ENCODE peak calls at places on chromosomes 12 and 14, in four cellular contexts. One of them, this sample, is unnamed.

GRCh38 chr12:57149309-57149900 is 2.0 kb upstream of the LRP1-AS start:
- DNase-seq in heart right ventricle: peak; percentile 77
- DNase-seq in HCT116: no peak
- DNase-seq in endodermal cell: no peak
- DNase-seq in this sample: peak; percentile 56

GRCh38 chr14:65336191-65336591 is 76.3 kb upstream of the FUT8 start:
- DNase-seq in heart right ventricle: no peak
- DNase-seq in endodermal cell: no peak
- DNase-seq in HCT116: no peak
- DNase-seq in this sample: no peak

GRCh38 chr14:74846968-74847549 is 28.9 kb downstream of the PROX2 start:
- DNase-seq in HCT116: no peak
- DNase-seq in heart right ventricle: no peak
- DNase-seq in endodermal cell: no peak
- DNase-seq in this sample: no peak

GRCh38 chr12:8860165-8860961 is 37.9 kb downstream of the A2ML1 start:
- DNase-seq in HCT116: peak; percentile 27
- DNase-seq in heart right ventricle: peak; percentile 32
- DNase-seq in endodermal cell: peak; percentile 90
- DNase-seq in this sample: no peak

GRCh38 chr12:20629414-20630156 is 65.5 kb upstream of the SLCO1C1 start:
- DNase-seq in endodermal cell: no peak
- DNase-seq in HCT116: no peak
- DNase-seq in heart right ventricle: peak; percentile 35
- DNase-seq in this sample: no peak

GRCh38 chr12:48917857-48918537 is 7.3 kb downstream of the FKBP11 start:
- DNase-seq in HCT116: no peak
- DNase-seq in heart right ventricle: no peak
- DNase-seq in endodermal cell: no peak
- DNase-seq in this sample: no peak

GRCh38 chr12:110590806-110591326 is 7.7 kb upstream of the PPTC7 start:
- DNase-seq in heart right ventricle: no peak
- DNase-seq in HCT116: no peak
- DNase-seq in endodermal cell: peak; percentile 37
- DNase-seq in this sample: no peak

GRCh38 chr12:101857043-101857558 is 20.3 kb upstream of the DRAM1 start:
- DNase-seq in endodermal cell: no peak
- DNase-seq in HCT116: no peak
- DNase-seq in heart right ventricle: no peak
- DNase-seq in this sample: no peak

GRCh38 chr14:56170028-56170427 is 51.8 kb downstream of the PELI2 start:
- DNase-seq in heart right ventricle: no peak
- DNase-seq in endodermal cell: no peak
- DNase-seq in HCT116: no peak
- DNase-seq in this sample: no peak

GRCh38 chr12:65565601-65566560 is 258.4 kb upstream of the HMGA2 start:
- DNase-seq in heart right ventricle: no peak
- DNase-seq in endodermal cell: peak; percentile 78
- DNase-seq in HCT116: no peak
- DNase-seq in this sample: no peak

GRCh38 chr12:72974954-72975555 is 702.9 kb downstream of the TRHDE start:
- DNase-seq in HCT116: no peak
- DNase-seq in endodermal cell: no peak
- DNase-seq in heart right ventricle: no peak
- DNase-seq in this sample: no peak

GRCh38 chr12:14272954-14273910 is 92.2 kb upstream of the ATF7IP start:
- DNase-seq in endodermal cell: no peak
- DNase-seq in heart right ventricle: no peak
- DNase-seq in HCT116: no peak
- DNase-seq in this sample: no peak

GRCh38 chr12:752673-753400 is 458 bp downstream of the WNK1 start:
- DNase-seq in endodermal cell: peak; percentile 87
- DNase-seq in HCT116: no peak
- DNase-seq in heart right ventricle: peak; percentile 45
- DNase-seq in this sample: peak; percentile 42

GRCh38 chr14:86799244-86799647 is 1193.7 kb downstream of the GALC start:
- DNase-seq in endodermal cell: no peak
- DNase-seq in heart right ventricle: no peak
- DNase-seq in HCT116: no peak
- DNase-seq in this sample: no peak

GRCh38 chr14:91985008-91985407 is 37.5 kb upstream of the FBLN5 start:
- DNase-seq in HCT116: no peak
- DNase-seq in endodermal cell: no peak
- DNase-seq in heart right ventricle: no peak
- DNase-seq in this sample: no peak

GRCh38 chr12:79983492-79983891 is 48.6 kb upstream of the PPP1R12A start:
- DNase-seq in endodermal cell: no peak
- DNase-seq in HCT116: no peak
- DNase-seq in heart right ventricle: no peak
- DNase-seq in this sample: no peak

GRCh38 chr14:104239866-104240301 is 101.5 kb downstream of the KIF26A start:
- DNase-seq in endodermal cell: peak; percentile 26
- DNase-seq in HCT116: no peak
- DNase-seq in heart right ventricle: no peak
- DNase-seq in this sample: no peak

GRCh38 chr12:76714861-76715260 is 49.1 kb upstream of the ZDHHC17 start:
- DNase-seq in heart right ventricle: no peak
- DNase-seq in HCT116: no peak
- DNase-seq in endodermal cell: no peak
- DNase-seq in this sample: no peak

GRCh38 chr14:56216631-56217379 is 98.6 kb downstream of the PELI2 start:
- DNase-seq in heart right ventricle: peak; percentile 62
- DNase-seq in endodermal cell: no peak
- DNase-seq in HCT116: no peak
- DNase-seq in this sample: peak; percentile 21

GRCh38 chr12:64127811-64128210 is 94.3 kb downstream of the KICS2 start:
- DNase-seq in endodermal cell: no peak
- DNase-seq in heart right ventricle: no peak
- DNase-seq in HCT116: no peak
- DNase-seq in this sample: no peak

GRCh38 chr14:73786942-73787759 is 64.5 kb upstream of the PTGR2 start:
- DNase-seq in endodermal cell: peak; percentile 86
- DNase-seq in heart right ventricle: peak; percentile 71
- DNase-seq in HCT116: no peak
- DNase-seq in this sample: peak; percentile 57

GRCh38 chr14:58414845-58415244 is 12.5 kb downstream of the TIMM9 start:
- DNase-seq in HCT116: no peak
- DNase-seq in endodermal cell: peak; percentile 71
- DNase-seq in heart right ventricle: peak; percentile 21
- DNase-seq in this sample: no peak

GRCh38 chr14:101992708-101993107 is 28.3 kb downstream of the DYNC1H1 start:
- DNase-seq in heart right ventricle: no peak
- DNase-seq in endodermal cell: no peak
- DNase-seq in HCT116: no peak
- DNase-seq in this sample: no peak

GRCh38 chr12:70468741-70469140 is 102.7 kb downstream of the KCNMB4 start:
- DNase-seq in endodermal cell: no peak
- DNase-seq in heart right ventricle: no peak
- DNase-seq in HCT116: no peak
- DNase-seq in this sample: no peak

GRCh38 chr12:10211101-10211974 is 1.3 kb upstream of the GABARAPL1 start:
- DNase-seq in endodermal cell: no peak
- DNase-seq in HCT116: no peak
- DNase-seq in heart right ventricle: no peak
- DNase-seq in this sample: peak; percentile 30

DNA sequence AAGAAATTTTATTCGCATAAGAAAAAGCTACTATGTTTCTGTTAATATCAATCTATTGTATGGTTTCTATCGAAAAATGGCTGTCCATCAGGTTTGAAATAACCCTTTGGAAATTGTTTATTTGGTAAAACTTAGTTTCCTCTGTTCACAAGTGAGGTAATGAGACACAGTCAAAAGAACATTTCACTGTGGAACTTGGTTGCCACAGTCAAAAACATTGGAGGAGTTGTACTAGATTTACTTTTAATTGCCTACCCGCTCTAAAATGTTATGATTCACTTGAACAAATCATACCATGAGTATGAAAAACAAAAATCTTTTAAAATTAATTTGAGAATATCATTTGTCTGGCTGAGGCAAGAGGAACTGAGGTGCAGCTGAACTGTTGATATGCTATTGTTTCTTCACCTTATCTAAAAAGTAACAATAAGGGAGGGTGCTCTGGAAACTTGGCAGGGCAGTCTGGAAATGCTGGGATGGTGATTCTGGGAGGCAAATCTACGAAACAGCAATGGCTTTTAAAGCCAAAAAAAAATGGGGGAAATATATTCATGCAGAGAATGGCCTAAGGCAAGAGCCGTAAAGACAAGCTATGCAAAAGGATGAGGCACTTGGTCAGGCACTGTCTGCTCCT is 46.4 kb downstream of the ITPR2 start:
- DNase-seq in endodermal cell: no peak
- DNase-seq in heart right ventricle: peak; percentile 63
- DNase-seq in HCT116: no peak
- DNase-seq in this sample: no peak
- H3K4me3 ChIP-seq in endodermal cell: no peak overlapping the region
- H3K4me3 ChIP-seq in heart right ventricle: no peak overlapping the region
- H3K4me3 ChIP-seq in HCT116: no peak overlapping the region
- H3K4me3 ChIP-seq in this sample: no peak overlapping the region

GRCh38 chr12:124771462-124772361 is 92.0 kb downstream of the SCARB1 start:
- DNase-seq in endodermal cell: peak; percentile 98
- DNase-seq in heart right ventricle: peak; percentile 83
- DNase-seq in HCT116: peak; percentile 39
- DNase-seq in this sample: peak; percentile 69

GRCh38 chr12:124774462-124775167 is 89.0 kb downstream of the SCARB1 start:
- DNase-seq in heart right ventricle: no peak
- DNase-seq in endodermal cell: no peak
- DNase-seq in HCT116: no peak
- DNase-seq in this sample: peak; percentile 35

GRCh38 chr12:124770725-124771124 is 92.9 kb downstream of the SCARB1 start:
- DNase-seq in heart right ventricle: no peak
- DNase-seq in endodermal cell: no peak
- DNase-seq in HCT116: no peak
- DNase-seq in this sample: no peak

GRCh38 chr12:124774054-124774461 is 89.6 kb downstream of the SCARB1 start:
- DNase-seq in heart right ventricle: no peak
- DNase-seq in endodermal cell: no peak
- DNase-seq in HCT116: no peak
- DNase-seq in this sample: no peak

GRCh38 chr12:124772467-124773170 is 91.0 kb downstream of the SCARB1 start:
- DNase-seq in endodermal cell: no peak
- DNase-seq in heart right ventricle: no peak
- DNase-seq in HCT116: no peak
- DNase-seq in this sample: no peak
- H3K4me1 ChIP-seq in endodermal cell: peaks cover 1% of the 10 kb centered on the region
- H3K4me1 ChIP-seq in heart right ventricle: peaks cover 24% of the 10 kb centered on the region
- H3K4me1 ChIP-seq in HCT116: no peaks in the 10 kb centered on the region
- H3K4me1 ChIP-seq in this sample: peaks cover 8% of the 10 kb centered on the region

GRCh38 chr14:100807979-100808734 is 17.8 kb upstream of the MEG3 start:
- DNase-seq in heart right ventricle: no peak
- DNase-seq in endodermal cell: no peak
- DNase-seq in HCT116: no peak
- DNase-seq in this sample: no peak
- H3K4me3 ChIP-seq in heart right ventricle: no peak overlapping the region
- H3K4me3 ChIP-seq in endodermal cell: peak overlapping the region; percentile 58
- H3K4me3 ChIP-seq in HCT116: no peak overlapping the region
- H3K4me3 ChIP-seq in this sample: no peak overlapping the region

GRCh38 chr14:100093322-100093721 is 28.1 kb downstream of the EVL start:
- DNase-seq in endodermal cell: no peak
- DNase-seq in heart right ventricle: no peak
- DNase-seq in HCT116: no peak
- DNase-seq in this sample: no peak
- H3K4me1 ChIP-seq in endodermal cell: no peaks in the 10 kb centered on the region
- H3K4me1 ChIP-seq in heart right ventricle: no peaks in the 10 kb centered on the region
- H3K4me1 ChIP-seq in HCT116: no peaks in the 10 kb centered on the region
- H3K4me1 ChIP-seq in this sample: no peaks in the 10 kb centered on the region

GRCh38 chr12:75526655-75527511 is 15.5 kb upstream of the KRR1 start:
- DNase-seq in endodermal cell: peak; percentile 81
- DNase-seq in HCT116: peak; percentile 40
- DNase-seq in heart right ventricle: no peak
- DNase-seq in this sample: no peak
- H3K4me3 ChIP-seq in endodermal cell: no peak overlapping the region
- H3K4me3 ChIP-seq in HCT116: no peak overlapping the region
- H3K4me3 ChIP-seq in heart right ventricle: no peak overlapping the region
- H3K4me3 ChIP-seq in this sample: no peak overlapping the region